ENCODE peak calls at places on chromosomes 1 and 21, in five cellular contexts. K is CD8-positive, alpha-beta memory T cell; N is cardiac muscle cell; Y is CD4-positive, alpha-beta memory T cell; A is mucosa of gallbladder. Q is an unnamed sample.

GRCh38 chr1:153259387-153259786 is at the start of gene LORICRIN:
- DNase-seq in K (no peak), N (no peak), Y (no peak), A (no peak), Q (no peak)

GRCh38 chr21:33760641-33761103 is 118.4 kb downstream of the ITSN1 start:
- DNase-seq in K (no peak), N (no peak), Y (no peak), A (no peak), Q (no peak)

GRCh38 chr1:181151378-181152326 is 63.2 kb downstream of the IER5 start:
- DNase-seq in K (no peak), N (no peak), Y (no peak), A (no peak), Q (no peak)

GRCh38 chr1:109377698-109378097 is 20.0 kb downstream of the SORT1 start:
- DNase-seq in K (no peak), N (no peak), Y (no peak), A (no peak), Q (no peak)

GRCh38 chr1:157646144-157646543 is 48.3 kb upstream of the FCRL4 start:
- DNase-seq in K (no peak), N (no peak), Y (no peak), A (no peak), Q (no peak)

GRCh38 chr21:26169611-26170470 is 729 bp downstream of the APP start:
- DNase-seq in K (no peak), N (peak), Y (peak), A (peak), Q (no peak)

GRCh38 chr1:234776256-234776874 is 166.4 kb upstream of the IRF2BP2 start:
- DNase-seq in K (no peak), N (no peak), Y (no peak), A (no peak), Q (no peak)

GRCh38 chr1:62325696-62326095 is 6.5 kb upstream of the KANK4 start:
- DNase-seq in K (no peak), N (no peak), Y (no peak), A (no peak), Q (no peak)

GRCh38 chr1:10744654-10745238 is 51.7 kb downstream of the CASZ1 start:
- DNase-seq in K (no peak), N (no peak), Y (no peak), A (no peak), Q (no peak)

GRCh38 chr21:32949701-32950100 is 76.0 kb upstream of the OLIG2 start:
- DNase-seq in K (no peak), N (peak), Y (no peak), A (no peak), Q (no peak)

GRCh38 chr21:38660333-38661295 is 145.1 kb upstream of the ETS2 start:
- DNase-seq in K (no peak), N (peak), Y (no peak), A (no peak), Q (no peak)

GRCh38 chr1:30762152-30762930 is 4.8 kb upstream of the LAPTM5 start:
- DNase-seq in K (no peak), N (no peak), Y (no peak), A (no peak), Q (no peak)

GRCh38 chr1:151539321-151540020 is 638 bp upstream of the TUFT1 start:
- DNase-seq in K (no peak), N (peak), Y (peak), A (peak), Q (peak)

GRCh38 chr1:198462365-198463025 is 78.0 kb downstream of the ATP6V1G3 start:
- DNase-seq in K (no peak), N (no peak), Y (no peak), A (no peak), Q (no peak)